ENCODE peak calls at places on chromosomes 4 and X, in eight cellular contexts. Z is BJ; G is A549; L is CD8-positive, alpha-beta memory T cell; W is breast epithelium; J is GM06990; Y is hepatocyte; H is choroid plexus epithelial cell. B is an unnamed sample.

GRCh38 chrX:133290076-133290475 is 71.9 kb upstream of the TFDP3 start:
- DNase-seq in G (no peak), W (no peak), Z (no peak), L (no peak), H (peak), Y (no peak), J (no peak), B (no peak)

GRCh38 chr4:71126719-71127118 is 133.3 kb downstream of the DCK start:
- DNase-seq in Z (peak), J (no peak), W (no peak), L (no peak), H (peak), Y (peak), G (peak), B (no peak)

GRCh38 chr4:15717647-15718416 is 15.0 kb downstream of the BST1 start:
- DNase-seq in Z (no peak), L (no peak), H (no peak), W (no peak), J (no peak), G (no peak), Y (no peak), B (peak)

GRCh38 chr4:36244257-36245084 is at the start of gene ARAP2:
- DNase-seq in H (peak), W (peak), J (peak), L (peak), G (peak), Z (no peak), Y (peak), B (peak)

GRCh38 chr4:119394826-119395225 is 72.9 kb upstream of the FABP2 start:
- DNase-seq in Z (no peak), L (no peak), J (no peak), G (no peak), H (no peak), W (no peak), Y (no peak), B (no peak)

GRCh38 chrX:51494409-51494808 is 2.0 kb downstream of the NUDT11 start:
- DNase-seq in L (no peak), Z (no peak), H (peak), J (no peak), G (peak), W (no peak), Y (no peak), B (peak)

GRCh38 chr4:188452097-188452496 is 312.9 kb downstream of the TRIML1 start:
- DNase-seq in G (no peak), L (no peak), Z (no peak), Y (no peak), J (no peak), H (no peak), W (no peak), B (no peak)

GRCh38 chr4:151158979-151159378 is 59.6 kb downstream of the RPS3A start:
- DNase-seq in J (no peak), H (no peak), W (no peak), L (no peak), G (no peak), Y (no peak), Z (no peak), B (no peak)

GRCh38 chr4:56861365-56861764 is 39.9 kb upstream of the SPINK2 start:
- DNase-seq in W (no peak), J (peak), Z (no peak), G (no peak), H (peak), L (no peak), Y (peak), B (peak)

GRCh38 chr4:7831330-7831729 is 108.3 kb downstream of the AFAP1 start:
- DNase-seq in W (no peak), Z (peak), Y (no peak), J (peak), G (no peak), H (peak), L (peak), B (no peak)

GRCh38 chr4:77184018-77184417 is 27.0 kb downstream of the CCNG2 start:
- DNase-seq in Z (no peak), W (no peak), J (no peak), H (no peak), Y (no peak), G (no peak), L (no peak), B (no peak)

GRCh38 chrX:48156014-48156413 is 25.6 kb downstream of the SPACA5B start:
- DNase-seq in Z (no peak), J (no peak), L (no peak), H (no peak), G (no peak), Y (no peak), W (no peak), B (no peak)

GRCh38 chrX:117892469-117892868 is 224.1 kb downstream of the KLHL13 start:
- DNase-seq in G (no peak), J (no peak), H (no peak), Y (no peak), L (no peak), W (no peak), Z (no peak), B (no peak)

GRCh38 chrX:34509394-34509793 is 147.7 kb downstream of the TMEM47 start:
- DNase-seq in Y (no peak), L (no peak), W (no peak), Z (no peak), J (no peak), G (no peak), H (no peak), B (no peak)

GRCh38 chr4:791866-792630 is 33.9 kb downstream of the CPLX1 start:
- DNase-seq in Y (no peak), H (no peak), J (peak), L (no peak), G (no peak), Z (no peak), W (peak), B (no peak)

DNA sequence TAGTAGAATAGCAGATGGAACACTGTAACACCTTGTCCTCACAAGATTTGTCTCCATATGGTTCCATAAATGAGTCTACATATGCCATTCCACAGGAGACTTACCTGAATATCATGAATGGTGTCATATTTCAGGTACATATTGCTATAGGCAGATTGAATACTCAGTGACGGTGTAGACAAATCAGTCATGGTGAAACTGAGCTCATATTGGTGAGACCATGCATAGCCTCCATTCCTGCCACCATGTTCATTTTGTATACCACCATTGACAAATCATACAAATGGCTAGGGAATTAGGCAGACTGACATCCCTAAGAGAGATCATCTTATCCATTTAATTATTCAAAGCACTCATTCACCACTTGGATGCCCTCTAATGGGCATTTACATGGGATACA is 38.0 kb upstream of the SPP1 start:
- DNase-seq in J (no peak), Y (no peak), H (no peak), G (no peak), W (no peak), L (no peak), Z (no peak), B (no peak)
- H3K4me3 ChIP-seq in J (no peak), Y (no peak), H (no peak), G (no peak), W (no peak), L (no peak), Z (no peak), B (no peak)

GRCh38 chr4:178296669-178297068 is 854.4 kb upstream of the AGA start:
- DNase-seq in L (no peak), G (no peak), H (no peak), W (no peak), Z (no peak), Y (no peak), J (no peak), B (no peak)
- H3K4me3 ChIP-seq in L (no peak), G (no peak), H (no peak), W (no peak), Z (no peak), Y (no peak), J (no peak), B (no peak)

GRCh38 chrX:97806238-97806637 is 922.5 kb downstream of the RPA4 start:
- DNase-seq in Z (no peak), G (peak), W (no peak), J (no peak), Y (no peak), L (no peak), H (no peak), B (no peak)
- H3K4me3 ChIP-seq in Z (peak), G (no peak), W (peak), J (no peak), Y (no peak), L (no peak), H (no peak), B (no peak)

DNA sequence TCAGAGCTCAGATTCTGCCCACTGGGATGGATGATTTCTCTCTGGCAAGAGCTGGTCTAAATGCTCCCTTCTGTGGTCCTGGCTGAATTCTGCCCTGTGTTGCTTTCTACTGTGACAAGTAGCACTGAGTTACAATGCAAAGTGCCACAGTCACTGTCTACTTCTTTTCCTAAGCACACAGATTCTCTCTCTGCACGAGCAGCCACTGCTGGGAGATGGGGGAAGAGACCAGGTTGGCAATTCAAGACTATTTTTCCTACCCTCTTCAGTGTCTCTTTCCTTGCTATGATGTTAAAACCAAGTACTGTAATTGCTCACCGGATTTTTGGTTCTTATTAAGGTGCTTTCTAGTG is 45.5 kb downstream of the STAP1 start:
- DNase-seq in J (no peak), H (no peak), Z (no peak), G (no peak), Y (no peak), W (no peak), L (no peak), B (no peak)
- H3K4me3 ChIP-seq in J (no peak), H (no peak), Z (no peak), G (no peak), Y (no peak), W (no peak), L (no peak), B (no peak)

GRCh38 chrX:45711231-45711630 is 510.6 kb upstream of the DIPK2B start:
- DNase-seq in Y (no peak), L (no peak), H (no peak), G (no peak), Z (no peak), J (no peak), W (no peak), B (no peak)
- H3K4me3 ChIP-seq in Y (no peak), L (no peak), H (no peak), G (no peak), Z (no peak), J (no peak), W (no peak), B (no peak)

GRCh38 chr4:185127021-185127925 is 15.8 kb upstream of the SLC25A4 start:
- DNase-seq in G (peak), H (peak), W (no peak), J (peak), L (no peak), Y (peak), Z (no peak), B (no peak)
- H3K4me3 ChIP-seq in G (peak), H (peak), W (peak), J (no peak), L (no peak), Y (peak), Z (peak), B (no peak)

B was measured in SJCRH30.